ENCODE peak calls at places on chromosomes 5 and 9, in four cellular contexts. G, Q, Y and W are unnamed samples.
A peak's percentile ranks its signal among the peaks of the same experiment; 100 is the strongest.

GRCh38 chr9:93660647-93661046 is 84.3 kb downstream of the PHF2 start:
- DNase-seq in G (no peak), Q (no peak), Y (no peak), W (no peak)

GRCh38 chr9:111961011-111961410 is 64.4 kb downstream of the UGCG start:
- DNase-seq in G (peak; percentile 48), Q (no peak), Y (no peak), W (no peak)

GRCh38 chr5:109711681-109712080 is 22.0 kb downstream of the MAN2A1 start:
- DNase-seq in G (no peak), Q (no peak), Y (no peak), W (no peak)

GRCh38 chr5:39699164-39699563 is 274.4 kb upstream of the DAB2 start:
- DNase-seq in G (peak; percentile 9), Q (no peak), Y (no peak), W (no peak)

GRCh38 chr9:114525505-114525904 is 20.2 kb upstream of the WHRN start:
- DNase-seq in G (peak; percentile 77), Q (no peak), Y (no peak), W (no peak)

GRCh38 chr5:143592648-143593047 is 189.2 kb upstream of the NR3C1 start:
- DNase-seq in G (no peak), Q (no peak), Y (no peak), W (no peak)

GRCh38 chr5:865168-865521 is 14.4 kb upstream of the ZDHHC11 start:
- DNase-seq in G (no peak), Q (no peak), Y (no peak), W (no peak)

GRCh38 chr5:99045864-99046263 is 117.1 kb upstream of the CHD1 start:
- DNase-seq in G (no peak), Q (no peak), Y (no peak), W (no peak)

GRCh38 chr9:129495422-129496186 is 125.3 kb downstream of the C9orf50 start:
- DNase-seq in G (peak; percentile 87), Q (peak; percentile 32), Y (peak; percentile 93), W (no peak)

GRCh38 chr9:134670042-134670525 is 28.5 kb downstream of the COL5A1 start:
- DNase-seq in G (no peak), Q (no peak), Y (no peak), W (peak; percentile 73)

GRCh38 chr9:121675381-121675780 is 23.9 kb downstream of the DAB2IP start:
- DNase-seq in G (no peak), Q (no peak), Y (no peak), W (no peak)

GRCh38 chr9:123771690-123772089 is 158.2 kb downstream of the DENND1A start:
- DNase-seq in G (no peak), Q (no peak), Y (no peak), W (no peak)

GRCh38 chr9:129080608-129081387 is at the start of gene DOLPP1:
- DNase-seq in G (peak; percentile 100), Q (peak; percentile 98), Y (peak; percentile 98), W (peak; percentile 99)

GRCh38 chr5:171673840-171674239 is 111.8 kb upstream of the SMIM23 start:
- DNase-seq in G (no peak), Q (no peak), Y (no peak), W (no peak)

GRCh38 chr5:136656811-136657210 is 291.5 kb upstream of the TRPC7 start:
- DNase-seq in G (peak; percentile 13), Q (no peak), Y (no peak), W (peak; percentile 8)

GRCh38 chr9:124345063-124345462 is 70.2 kb downstream of the PSMB7 start:
- DNase-seq in G (no peak), Q (no peak), Y (no peak), W (no peak)

GRCh38 chr5:172412724-172413260 is 41.5 kb downstream of the SH3PXD2B start:
- DNase-seq in G (peak; percentile 88), Q (no peak), Y (peak; percentile 93), W (peak; percentile 98)

GRCh38 chr5:151706906-151707305 is 20.2 kb upstream of the SPARC start:
- DNase-seq in G (peak; percentile 76), Q (no peak), Y (no peak), W (no peak)